ENCODE peak calls at places on chromosomes 5 and 9, in nine cellular contexts. B, U, D, E, K, S, A, W and X are unnamed samples.

GRCh38 chr9:21989440-21990189 is 4.6 kb downstream of the CDKN2A start:
- DNase-seq in B (no peak), S (no peak), E (no peak), W (no peak), A (no peak), U (no peak), K (no peak), D (no peak), X (no peak)

GRCh38 chr9:124776613-124776951 is 351 bp upstream of the OLFML2A start:
- DNase-seq in K (no peak), A (no peak), U (no peak), B (no peak), D (no peak), S (no peak), E (no peak), W (no peak), X (no peak)

GRCh38 chr9:114282507-114282906 is 40.4 kb upstream of the ORM1 start:
- DNase-seq in D (no peak), A (no peak), E (no peak), U (no peak), B (no peak), S (no peak), K (peak; percentile 15), W (no peak), X (no peak)

GRCh38 chr9:627571-627970 is 213.9 kb upstream of the DMRT1 start:
- DNase-seq in S (no peak), D (no peak), W (no peak), A (no peak), K (no peak), B (no peak), U (no peak), E (no peak), X (no peak)

GRCh38 chr9:122264360-122265264 is at the start of the genes MRRF and RBM18:
- DNase-seq in S (peak; percentile 88), U (peak; percentile 86), A (peak; percentile 82), K (peak; percentile 96), D (peak; percentile 92), E (peak; percentile 73), W (peak; percentile 98), B (peak; percentile 89), X (peak; percentile 96)

GRCh38 chr9:121596515-121596914 is 54.9 kb upstream of the DAB2IP start:
- DNase-seq in A (no peak), U (no peak), B (no peak), K (no peak), S (no peak), E (no peak), D (no peak), W (no peak), X (no peak)

GRCh38 chr9:19940808-19941207 is 152.0 kb upstream of the SLC24A2 start:
- DNase-seq in S (no peak), U (no peak), D (no peak), A (no peak), E (no peak), W (no peak), B (no peak), K (peak; percentile 17), X (no peak)

GRCh38 chr5:37723147-37723961 is 116.5 kb downstream of the GDNF start:
- DNase-seq in U (peak; percentile 12), S (no peak), K (peak; percentile 39), D (no peak), W (no peak), E (no peak), B (no peak), A (peak; percentile 42), X (peak; percentile 30)

GRCh38 chr9:4430492-4431261 is 59.6 kb upstream of the SLC1A1 start:
- DNase-seq in E (no peak), K (no peak), W (no peak), D (no peak), S (no peak), U (no peak), A (no peak), B (peak; percentile 77), X (peak; percentile 17)

GRCh38 chr5:111755264-111755941 is 1.6 kb downstream of the NREP start:
- DNase-seq in S (no peak), B (no peak), W (no peak), U (no peak), E (no peak), K (no peak), D (no peak), A (no peak), X (peak; percentile 13)

GRCh38 chr5:111749303-111750026 is 7.5 kb downstream of the NREP start:
- DNase-seq in W (no peak), D (no peak), E (no peak), S (no peak), K (no peak), A (no peak), B (no peak), U (no peak), X (no peak)

GRCh38 chr5:111754190-111754589 is 2.8 kb downstream of the NREP start:
- DNase-seq in B (no peak), A (no peak), W (no peak), E (no peak), U (no peak), K (no peak), S (no peak), D (no peak), X (no peak)

GRCh38 chr5:111755942-111756353 is 1.0 kb downstream of the NREP start:
- DNase-seq in U (no peak), W (no peak), E (no peak), K (no peak), B (peak; percentile 77), A (peak; percentile 12), D (no peak), S (no peak), X (peak; percentile 19)

GRCh38 chr5:111752426-111752965 is 4.5 kb downstream of the NREP start:
- DNase-seq in B (no peak), K (no peak), U (no peak), S (no peak), A (no peak), D (no peak), E (no peak), W (no peak), X (no peak)
- H3K4me3 ChIP-seq in B (no peak overlapping the region), K (no peak overlapping the region), U (no peak overlapping the region), S (no peak overlapping the region), A (no peak overlapping the region), D (no peak overlapping the region), E (no peak overlapping the region), W (no peak overlapping the region), X (no peak overlapping the region)

GRCh38 chr9:116317503-116317902 is 163.9 kb downstream of the PAPPA start:
- DNase-seq in E (no peak), S (no peak), W (no peak), A (no peak), K (no peak), U (no peak), D (no peak), B (no peak), X (no peak)

GRCh38 chr9:116312221-116312620 is 158.6 kb downstream of the PAPPA start:
- DNase-seq in U (no peak), W (no peak), S (no peak), A (no peak), D (no peak), E (no peak), B (no peak), K (no peak), X (no peak)

GRCh38 chr9:116316231-116316630 is 162.6 kb downstream of the PAPPA start:
- DNase-seq in U (no peak), D (no peak), E (no peak), A (no peak), B (no peak), W (no peak), S (no peak), K (no peak), X (no peak)

GRCh38 chr9:116310212-116310611 is 156.6 kb downstream of the PAPPA start:
- DNase-seq in E (no peak), U (no peak), D (no peak), A (no peak), S (no peak), B (no peak), W (no peak), K (no peak), X (no peak)

GRCh38 chr9:116313638-116314037 is 160.0 kb downstream of the PAPPA start:
- DNase-seq in K (no peak), S (no peak), W (no peak), D (no peak), B (no peak), A (peak; percentile 3), U (no peak), E (no peak), X (no peak)
- TF ChIP-seq CTCF in K (peak; percentile 18), S (no peak), W (no peak), D (no peak), B (no peak), A (no peak), U (no peak), E (no peak), X (no peak)

GRCh38 chr9:14993061-14993800 is 83.0 kb upstream of the FREM1 start:
- DNase-seq in A (no peak), D (peak; percentile 72), W (peak; percentile 82), B (peak; percentile 74), S (peak; percentile 58), U (no peak), E (no peak), K (peak; percentile 72), X (peak; percentile 2)

GRCh38 chr9:14993891-14994554 is 83.8 kb upstream of the FREM1 start:
- DNase-seq in S (no peak), K (no peak), E (no peak), A (no peak), U (no peak), B (no peak), D (no peak), W (no peak), X (no peak)

GRCh38 chr9:14992516-14992915 is 82.3 kb upstream of the FREM1 start:
- DNase-seq in U (no peak), D (no peak), B (peak; percentile 2), S (no peak), W (no peak), K (no peak), E (no peak), A (no peak), X (no peak)

GRCh38 chr9:14989811-14990210 is 79.6 kb upstream of the FREM1 start:
- DNase-seq in K (no peak), S (no peak), U (no peak), B (no peak), D (no peak), E (no peak), A (peak; percentile 6), W (no peak), X (no peak)

GRCh38 chr9:14992025-14992424 is 81.8 kb upstream of the FREM1 start:
- DNase-seq in W (no peak), K (no peak), D (no peak), E (no peak), S (no peak), U (no peak), B (peak; percentile 25), A (no peak), X (peak; percentile 16)
- H3K4me3 ChIP-seq in W (no peak overlapping the region), K (no peak overlapping the region), D (peak overlapping the region; percentile 73), E (no peak overlapping the region), S (no peak overlapping the region), U (no peak overlapping the region), B (peak overlapping the region; percentile 37), A (no peak overlapping the region), X (no peak overlapping the region)

DNA sequence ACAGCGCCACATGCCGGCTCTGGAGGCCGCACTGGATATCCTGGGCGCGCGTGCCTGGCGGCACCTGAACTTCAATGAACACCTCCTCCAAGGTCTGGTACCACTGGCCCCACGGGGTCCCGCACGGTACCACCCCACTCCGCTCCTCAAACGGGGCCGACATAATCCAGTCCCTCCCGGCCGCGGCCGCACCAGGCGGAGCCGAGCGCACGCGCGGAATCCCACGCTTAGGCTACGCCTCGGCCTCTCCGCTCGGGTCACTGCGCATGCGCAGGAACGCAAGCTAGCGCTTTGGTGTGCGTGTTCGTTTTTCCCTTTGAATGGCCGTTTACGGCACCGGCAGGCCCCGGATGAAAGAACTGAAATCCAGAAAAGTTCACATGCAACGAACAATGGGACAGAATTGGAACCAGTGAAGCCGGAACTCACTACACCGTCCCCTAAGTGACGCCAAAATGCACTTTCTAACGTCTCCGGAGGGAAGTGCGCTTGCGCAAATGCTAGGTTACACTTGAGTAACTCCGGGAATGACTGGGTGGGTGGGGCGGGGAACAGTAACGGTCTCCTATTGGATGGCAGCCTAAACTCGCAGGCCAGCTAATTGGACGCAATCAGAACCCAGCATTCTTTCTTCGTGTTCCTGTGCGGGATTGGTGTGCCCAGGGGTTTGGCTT is at the start of gene NUDCD2:
- DNase-seq in B (peak; percentile 99), W (peak; percentile 99), K (peak; percentile 98), E (peak; percentile 96), U (peak; percentile 97), S (peak; percentile 96), D (peak; percentile 98), A (peak; percentile 98), X (peak; percentile 99)
- TF ChIP-seq CTCF in B (no peak), W (no peak), K (peak; percentile 31), E (no peak), U (no peak), S (no peak), D (peak; percentile 8), A (peak; percentile 49), X (peak; percentile 30)